ENCODE peak calls at places on chromosome 22, in five cellular contexts. One of them, this sample, is unnamed. For H3K4me1, the result is how much of the 10 kb centered on the place peaks cover.

GRCh38 chr22:43945632-43946390 is 9.4 kb upstream of the SAMM50 start:
- DNase-seq in GM12878: no peak
- DNase-seq in OCI-LY7: peak
- DNase-seq in adrenal gland: peak
- DNase-seq in pancreas: peak
- DNase-seq in this sample: peak

GRCh38 chr22:34236527-34236926 is 316.3 kb upstream of the LARGE1 start:
- DNase-seq in GM12878: no peak
- DNase-seq in OCI-LY7: no peak
- DNase-seq in adrenal gland: no peak
- DNase-seq in pancreas: no peak
- DNase-seq in this sample: no peak

GRCh38 chr22:48503035-48503625 is 1324.5 kb downstream of the BRD1 start:
- DNase-seq in GM12878: no peak
- DNase-seq in OCI-LY7: no peak
- DNase-seq in adrenal gland: no peak
- DNase-seq in pancreas: no peak
- DNase-seq in this sample: no peak

GRCh38 chr22:48849513-48849912 is 978.2 kb downstream of the BRD1 start:
- DNase-seq in GM12878: no peak
- DNase-seq in OCI-LY7: no peak
- DNase-seq in adrenal gland: no peak
- DNase-seq in pancreas: no peak
- DNase-seq in this sample: no peak

GRCh38 chr22:35538801-35539321 is 1.8 kb upstream of the RASD2 start:
- DNase-seq in GM12878: no peak
- DNase-seq in OCI-LY7: peak
- DNase-seq in adrenal gland: peak
- DNase-seq in pancreas: peak
- DNase-seq in this sample: no peak

GRCh38 chr22:25987948-25988347 is 181.3 kb upstream of the SEZ6L start:
- DNase-seq in GM12878: no peak
- DNase-seq in OCI-LY7: peak
- DNase-seq in adrenal gland: no peak
- DNase-seq in pancreas: no peak
- DNase-seq in this sample: no peak

GRCh38 chr22:26443901-26444300 is 14.8 kb downstream of the ASPHD2 start:
- DNase-seq in GM12878: no peak
- DNase-seq in OCI-LY7: no peak
- DNase-seq in adrenal gland: no peak
- DNase-seq in pancreas: no peak
- DNase-seq in this sample: no peak

GRCh38 chr22:43442386-43443060 is 30.7 kb downstream of the MPPED1 start:
- DNase-seq in GM12878: no peak
- DNase-seq in OCI-LY7: no peak
- DNase-seq in adrenal gland: no peak
- DNase-seq in pancreas: no peak
- DNase-seq in this sample: no peak

GRCh38 chr22:36069368-36069767 is 40.7 kb upstream of the RBFOX2 start:
- DNase-seq in GM12878: no peak
- DNase-seq in OCI-LY7: no peak
- DNase-seq in adrenal gland: no peak
- DNase-seq in pancreas: peak
- DNase-seq in this sample: no peak

GRCh38 chr22:50516068-50516467 is 8.0 kb downstream of the NCAPH2 start:
- DNase-seq in GM12878: no peak
- DNase-seq in OCI-LY7: no peak
- DNase-seq in adrenal gland: no peak
- DNase-seq in pancreas: no peak
- DNase-seq in this sample: no peak

GRCh38 chr22:24875862-24876506 is 70.0 kb downstream of the SGSM1 start:
- DNase-seq in GM12878: no peak
- DNase-seq in OCI-LY7: peak
- DNase-seq in adrenal gland: peak
- DNase-seq in pancreas: no peak
- DNase-seq in this sample: peak

GRCh38 chr22:40000171-40000570 is 5.4 kb downstream of the FAM83F start:
- DNase-seq in GM12878: no peak
- DNase-seq in OCI-LY7: no peak
- DNase-seq in adrenal gland: no peak
- DNase-seq in pancreas: no peak
- DNase-seq in this sample: peak
- H3K4me1 ChIP-seq in GM12878: under half
- H3K4me1 ChIP-seq in OCI-LY7: under half
- H3K4me1 ChIP-seq in adrenal gland: under half
- H3K4me1 ChIP-seq in pancreas: under half
- H3K4me1 ChIP-seq in this sample: half or more

GRCh38 chr22:27671413-27671721 is 130.2 kb downstream of the MN1 start:
- DNase-seq in GM12878: no peak
- DNase-seq in OCI-LY7: no peak
- DNase-seq in adrenal gland: no peak
- DNase-seq in pancreas: no peak
- DNase-seq in this sample: no peak

GRCh38 chr22:27669798-27670599 is 131.6 kb downstream of the MN1 start:
- DNase-seq in GM12878: no peak
- DNase-seq in OCI-LY7: no peak
- DNase-seq in adrenal gland: peak
- DNase-seq in pancreas: no peak
- DNase-seq in this sample: peak

GRCh38 chr22:27670701-27671412 is 130.7 kb downstream of the MN1 start:
- DNase-seq in GM12878: no peak
- DNase-seq in OCI-LY7: no peak
- DNase-seq in adrenal gland: peak
- DNase-seq in pancreas: peak
- DNase-seq in this sample: peak

GRCh38 chr22:27667121-27667843 is 134.3 kb downstream of the MN1 start:
- DNase-seq in GM12878: no peak
- DNase-seq in OCI-LY7: no peak
- DNase-seq in adrenal gland: peak
- DNase-seq in pancreas: no peak
- DNase-seq in this sample: no peak

GRCh38 chr22:27668828-27669797 is 132.4 kb downstream of the MN1 start:
- DNase-seq in GM12878: no peak
- DNase-seq in OCI-LY7: no peak
- DNase-seq in adrenal gland: peak
- DNase-seq in pancreas: no peak
- DNase-seq in this sample: peak
- H3K27ac ChIP-seq in GM12878: no peak
- H3K27ac ChIP-seq in OCI-LY7: no peak
- H3K27ac ChIP-seq in adrenal gland: peak
- H3K27ac ChIP-seq in pancreas: peak
- H3K27ac ChIP-seq in this sample: peak

GRCh38 chr22:29623553-29624169 is 20.2 kb downstream of the NF2 start:
- DNase-seq in GM12878: no peak
- DNase-seq in OCI-LY7: no peak
- DNase-seq in adrenal gland: no peak
- DNase-seq in pancreas: no peak
- DNase-seq in this sample: no peak
- H3K4me1 ChIP-seq in GM12878: under half
- H3K4me1 ChIP-seq in OCI-LY7: under half
- H3K4me1 ChIP-seq in adrenal gland: under half
- H3K4me1 ChIP-seq in pancreas: under half
- H3K4me1 ChIP-seq in this sample: under half

GRCh38 chr22:19680911-19681862 is 33.1 kb upstream of the SEPTIN5 start:
- DNase-seq in GM12878: no peak
- DNase-seq in OCI-LY7: peak
- DNase-seq in adrenal gland: no peak
- DNase-seq in pancreas: no peak
- DNase-seq in this sample: no peak

GRCh38 chr22:19681863-19682245 is 32.4 kb upstream of the SEPTIN5 start:
- DNase-seq in GM12878: no peak
- DNase-seq in OCI-LY7: no peak
- DNase-seq in adrenal gland: no peak
- DNase-seq in pancreas: no peak
- DNase-seq in this sample: no peak

GRCh38 chr22:19680287-19680881 is 33.9 kb upstream of the SEPTIN5 start:
- DNase-seq in GM12878: no peak
- DNase-seq in OCI-LY7: no peak
- DNase-seq in adrenal gland: no peak
- DNase-seq in pancreas: no peak
- DNase-seq in this sample: no peak

GRCh38 chr22:19679476-19680099 is 34.7 kb upstream of the SEPTIN5 start:
- DNase-seq in GM12878: no peak
- DNase-seq in OCI-LY7: peak
- DNase-seq in adrenal gland: peak
- DNase-seq in pancreas: peak
- DNase-seq in this sample: no peak

GRCh38 chr22:19678949-19679348 is 35.4 kb upstream of the SEPTIN5 start:
- DNase-seq in GM12878: no peak
- DNase-seq in OCI-LY7: no peak
- DNase-seq in adrenal gland: no peak
- DNase-seq in pancreas: no peak
- DNase-seq in this sample: no peak
- H3K27ac ChIP-seq in GM12878: no peak
- H3K27ac ChIP-seq in OCI-LY7: no peak
- H3K27ac ChIP-seq in adrenal gland: no peak
- H3K27ac ChIP-seq in pancreas: no peak
- H3K27ac ChIP-seq in this sample: no peak

DNA sequence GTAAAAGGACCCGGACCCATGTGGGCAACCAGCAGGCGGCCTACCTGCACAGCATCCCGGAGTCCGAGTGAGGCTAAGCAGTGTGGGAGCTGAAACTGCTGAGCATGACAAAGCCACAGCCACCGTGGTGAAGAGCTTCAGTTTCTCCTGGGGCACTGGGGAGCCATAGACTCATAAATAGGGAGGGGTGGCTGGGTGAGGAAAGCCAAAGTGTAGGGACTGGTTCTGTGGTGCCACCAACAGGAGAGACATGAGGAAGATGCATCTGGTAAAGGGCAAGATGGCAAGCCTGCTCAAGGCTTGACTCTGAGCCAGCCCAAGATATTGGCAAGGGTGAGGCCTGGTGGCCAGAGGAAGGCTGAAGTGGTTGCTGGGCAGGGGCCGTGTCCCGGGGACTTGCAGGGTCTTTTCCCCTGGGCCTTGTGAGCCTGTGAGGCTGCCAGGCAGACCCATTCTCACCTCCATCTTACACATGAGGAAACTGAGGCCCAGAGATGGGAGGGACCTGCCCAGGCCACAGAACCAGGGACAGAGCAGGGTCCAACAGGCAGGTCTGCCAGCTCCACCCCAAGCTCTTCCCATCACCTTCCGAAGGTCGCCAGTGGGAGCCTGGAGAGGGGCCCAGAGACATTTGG is 30.4 kb downstream of the CYTH4 start:
- DNase-seq in GM12878: no peak
- DNase-seq in OCI-LY7: no peak
- DNase-seq in adrenal gland: no peak
- DNase-seq in pancreas: no peak
- DNase-seq in this sample: no peak
- H3K4me1 ChIP-seq in GM12878: half or more
- H3K4me1 ChIP-seq in OCI-LY7: under half
- H3K4me1 ChIP-seq in adrenal gland: under half
- H3K4me1 ChIP-seq in pancreas: under half
- H3K4me1 ChIP-seq in this sample: under half

GRCh38 chr22:23210428-23211170 is 30.3 kb downstream of the BCR start:
- DNase-seq in GM12878: no peak
- DNase-seq in OCI-LY7: no peak
- DNase-seq in adrenal gland: no peak
- DNase-seq in pancreas: no peak
- DNase-seq in this sample: no peak
- H3K27ac ChIP-seq in GM12878: no peak
- H3K27ac ChIP-seq in OCI-LY7: peak
- H3K27ac ChIP-seq in adrenal gland: no peak
- H3K27ac ChIP-seq in pancreas: no peak
- H3K27ac ChIP-seq in this sample: no peak

GRCh38 chr22:31090217-31091085 is 9.3 kb downstream of the SMTN start:
- DNase-seq in GM12878: no peak
- DNase-seq in OCI-LY7: no peak
- DNase-seq in adrenal gland: no peak
- DNase-seq in pancreas: no peak
- DNase-seq in this sample: no peak
- H3K4me1 ChIP-seq in GM12878: under half
- H3K4me1 ChIP-seq in OCI-LY7: under half
- H3K4me1 ChIP-seq in adrenal gland: under half
- H3K4me1 ChIP-seq in pancreas: under half
- H3K4me1 ChIP-seq in this sample: under half

GRCh38 chr22:45504703-45505341 is 2.1 kb downstream of the FBLN1 start:
- DNase-seq in GM12878: no peak
- DNase-seq in OCI-LY7: no peak
- DNase-seq in adrenal gland: no peak
- DNase-seq in pancreas: no peak
- DNase-seq in this sample: peak

GRCh38 chr22:45503816-45504702 is 1.4 kb downstream of the FBLN1 start:
- DNase-seq in GM12878: no peak
- DNase-seq in OCI-LY7: no peak
- DNase-seq in adrenal gland: no peak
- DNase-seq in pancreas: no peak
- DNase-seq in this sample: peak

GRCh38 chr22:45506961-45507360 is 4.3 kb downstream of the FBLN1 start:
- DNase-seq in GM12878: no peak
- DNase-seq in OCI-LY7: no peak
- DNase-seq in adrenal gland: no peak
- DNase-seq in pancreas: no peak
- DNase-seq in this sample: no peak

GRCh38 chr22:45507798-45508197 is 5.1 kb downstream of the FBLN1 start:
- DNase-seq in GM12878: no peak
- DNase-seq in OCI-LY7: no peak
- DNase-seq in adrenal gland: no peak
- DNase-seq in pancreas: no peak
- DNase-seq in this sample: no peak

DNA sequence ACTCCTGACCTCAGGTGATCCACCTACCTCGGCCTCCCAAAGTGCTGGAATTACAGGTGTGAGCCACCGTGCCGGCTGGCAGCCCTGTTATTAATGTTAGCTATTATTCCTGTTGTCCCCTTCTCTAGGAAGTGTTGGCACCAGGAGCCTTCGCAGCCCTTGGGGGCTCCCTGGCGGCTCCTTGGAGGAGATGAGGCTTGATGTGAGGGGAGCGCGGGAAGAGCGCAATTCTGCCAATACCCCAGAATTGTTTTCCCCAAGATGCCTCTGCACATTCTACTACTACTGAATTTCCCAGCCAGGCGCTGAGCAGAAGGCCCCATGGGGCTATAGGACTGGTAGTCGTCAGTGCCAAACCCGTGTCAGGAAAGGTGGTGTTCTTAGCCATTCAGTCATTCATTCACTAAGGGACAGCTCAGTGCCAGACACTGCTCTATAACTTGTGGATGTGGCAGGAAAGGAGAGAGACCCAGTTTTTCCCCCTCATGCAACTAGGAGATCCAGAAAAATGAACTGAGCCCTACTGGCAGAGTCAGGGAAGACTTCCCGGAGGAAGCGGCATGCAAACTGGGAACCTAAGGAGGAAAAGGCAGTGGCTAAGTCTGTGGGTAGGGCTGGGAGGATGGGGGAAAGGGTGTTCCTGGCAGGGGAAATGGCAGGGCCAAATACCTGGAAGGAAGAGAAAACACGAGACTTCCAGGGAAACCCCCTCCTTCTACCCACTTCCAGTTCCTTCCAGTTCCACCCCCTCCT is 3.5 kb downstream of the FBLN1 start:
- DNase-seq in GM12878: no peak
- DNase-seq in OCI-LY7: no peak
- DNase-seq in adrenal gland: no peak
- DNase-seq in pancreas: no peak
- DNase-seq in this sample: no peak
- H3K27ac ChIP-seq in GM12878: no peak
- H3K27ac ChIP-seq in OCI-LY7: no peak
- H3K27ac ChIP-seq in adrenal gland: no peak
- H3K27ac ChIP-seq in pancreas: no peak
- H3K27ac ChIP-seq in this sample: no peak